ENCODE peak calls at places on chromosomes 16 and 17, in six cellular contexts. One of them, this sample, is unnamed.

GRCh38 chr16:81528258-81528657 is 83.7 kb downstream of the CMIP start:
- DNase-seq in A549: no peak
- DNase-seq in K562: peak; percentile 57
- DNase-seq in HepG2: no peak
- DNase-seq in endothelial cell of umbilical vein: no peak
- DNase-seq in GM12878: no peak
- DNase-seq in this sample: no peak

GRCh38 chr17:76473541-76473985 is 6.2 kb downstream of the AANAT start:
- DNase-seq in GM12878: no peak
- DNase-seq in A549: no peak
- DNase-seq in endothelial cell of umbilical vein: no peak
- DNase-seq in HepG2: no peak
- DNase-seq in K562: peak; percentile 63
- DNase-seq in this sample: peak; percentile 40

GRCh38 chr16:2194166-2194834 is 2.1 kb downstream of the CASKIN1 start:
- DNase-seq in HepG2: no peak
- DNase-seq in A549: peak; percentile 55
- DNase-seq in endothelial cell of umbilical vein: no peak
- DNase-seq in GM12878: no peak
- DNase-seq in K562: no peak
- DNase-seq in this sample: peak; percentile 34

GRCh38 chr16:55948230-55948629 is 73.1 kb upstream of the CES5A start:
- DNase-seq in A549: no peak
- DNase-seq in HepG2: no peak
- DNase-seq in GM12878: no peak
- DNase-seq in endothelial cell of umbilical vein: no peak
- DNase-seq in K562: no peak
- DNase-seq in this sample: no peak

GRCh38 chr17:83150369-83151055 is 71.1 kb downstream of the METRNL start:
- DNase-seq in A549: no peak
- DNase-seq in endothelial cell of umbilical vein: no peak
- DNase-seq in K562: no peak
- DNase-seq in GM12878: no peak
- DNase-seq in HepG2: no peak
- DNase-seq in this sample: no peak

GRCh38 chr16:3696425-3697218 is 20.7 kb downstream of the TRAP1 start:
- DNase-seq in K562: peak; percentile 59
- DNase-seq in GM12878: no peak
- DNase-seq in HepG2: peak; percentile 68
- DNase-seq in A549: no peak
- DNase-seq in endothelial cell of umbilical vein: no peak
- DNase-seq in this sample: no peak

GRCh38 chr16:66604376-66605176 is at the start of gene CMTM3:
- DNase-seq in HepG2: peak; percentile 54
- DNase-seq in endothelial cell of umbilical vein: peak; percentile 63
- DNase-seq in K562: peak; percentile 96
- DNase-seq in A549: peak; percentile 67
- DNase-seq in GM12878: no peak
- DNase-seq in this sample: peak; percentile 86

GRCh38 chr17:76145231-76146052 is 4.4 kb upstream of the FOXJ1 start:
- DNase-seq in A549: no peak
- DNase-seq in K562: no peak
- DNase-seq in endothelial cell of umbilical vein: peak; percentile 23
- DNase-seq in HepG2: no peak
- DNase-seq in GM12878: peak; percentile 19
- DNase-seq in this sample: no peak

GRCh38 chr17:70157151-70157550 is 12.2 kb upstream of the KCNJ2 start:
- DNase-seq in GM12878: no peak
- DNase-seq in K562: no peak
- DNase-seq in endothelial cell of umbilical vein: peak; percentile 30
- DNase-seq in A549: no peak
- DNase-seq in HepG2: no peak
- DNase-seq in this sample: no peak

GRCh38 chr17:78748730-78749317 is 33.2 kb downstream of the CYTH1 start:
- DNase-seq in K562: no peak
- DNase-seq in endothelial cell of umbilical vein: peak; percentile 10
- DNase-seq in HepG2: peak; percentile 83
- DNase-seq in A549: no peak
- DNase-seq in GM12878: peak; percentile 74
- DNase-seq in this sample: peak; percentile 92

GRCh38 chr16:8855051-8855786 is 13.6 kb downstream of the CARHSP1 start:
- DNase-seq in GM12878: no peak
- DNase-seq in endothelial cell of umbilical vein: no peak
- DNase-seq in K562: peak; percentile 68
- DNase-seq in HepG2: no peak
- DNase-seq in A549: no peak
- DNase-seq in this sample: no peak

GRCh38 chr16:27408012-27408601 is 6.1 kb downstream of the IL21R start:
- DNase-seq in endothelial cell of umbilical vein: peak; percentile 39
- DNase-seq in GM12878: peak; percentile 76
- DNase-seq in HepG2: peak; percentile 89
- DNase-seq in A549: no peak
- DNase-seq in K562: no peak
- DNase-seq in this sample: peak; percentile 58
- TF ChIP-seq MYC in endothelial cell of umbilical vein: no peak
- TF ChIP-seq MYC in GM12878: no peak
- TF ChIP-seq MYC in HepG2: no peak
- TF ChIP-seq MYC in A549: no peak
- TF ChIP-seq MYC in K562: no peak
- TF ChIP-seq MYC in this sample: no peak

GRCh38 chr17:34620458-34620857 is 41.1 kb downstream of the TMEM132E start:
- DNase-seq in GM12878: no peak
- DNase-seq in K562: no peak
- DNase-seq in A549: no peak
- DNase-seq in endothelial cell of umbilical vein: no peak
- DNase-seq in HepG2: no peak
- DNase-seq in this sample: peak; percentile 33

GRCh38 chr17:34622862-34623261 is 43.5 kb downstream of the TMEM132E start:
- DNase-seq in GM12878: no peak
- DNase-seq in HepG2: no peak
- DNase-seq in K562: no peak
- DNase-seq in endothelial cell of umbilical vein: no peak
- DNase-seq in A549: no peak
- DNase-seq in this sample: no peak

GRCh38 chr17:34617398-34617797 is 38.0 kb downstream of the TMEM132E start:
- DNase-seq in endothelial cell of umbilical vein: no peak
- DNase-seq in A549: no peak
- DNase-seq in K562: no peak
- DNase-seq in HepG2: no peak
- DNase-seq in GM12878: no peak
- DNase-seq in this sample: no peak

GRCh38 chr17:34616148-34616547 is 36.8 kb downstream of the TMEM132E start:
- DNase-seq in endothelial cell of umbilical vein: no peak
- DNase-seq in HepG2: no peak
- DNase-seq in A549: no peak
- DNase-seq in GM12878: no peak
- DNase-seq in K562: no peak
- DNase-seq in this sample: no peak

DNA sequence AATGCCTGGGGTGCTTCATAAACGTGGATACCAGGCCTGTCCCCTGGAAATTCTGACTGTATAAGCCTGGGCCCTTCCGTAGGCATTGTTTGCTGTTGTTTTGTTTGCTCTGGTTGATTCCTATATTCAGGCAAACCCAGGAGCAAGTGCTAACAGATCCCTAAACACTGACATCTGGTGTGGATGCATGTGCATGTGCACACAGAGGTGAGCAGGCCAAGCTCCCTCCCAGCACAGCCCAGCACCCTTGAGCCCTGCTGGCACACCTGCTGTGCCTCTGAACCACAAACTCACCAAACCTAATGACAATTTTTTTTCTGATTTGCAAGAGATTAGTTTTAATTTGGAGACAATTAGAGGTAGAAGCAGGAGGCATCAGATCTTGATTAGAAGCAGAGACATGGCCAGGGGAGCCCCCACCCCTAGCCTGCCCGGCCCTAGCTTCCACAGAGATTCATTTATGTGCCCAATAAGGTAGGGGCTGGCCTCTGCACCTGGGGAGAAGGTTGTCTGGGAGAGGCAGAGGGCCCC is 40.4 kb downstream of the TMEM132E start:
- DNase-seq in A549: no peak
- DNase-seq in K562: no peak
- DNase-seq in GM12878: no peak
- DNase-seq in HepG2: no peak
- DNase-seq in endothelial cell of umbilical vein: no peak
- DNase-seq in this sample: no peak
- TF ChIP-seq CTCF in A549: no peak
- TF ChIP-seq CTCF in K562: no peak
- TF ChIP-seq CTCF in GM12878: no peak
- TF ChIP-seq CTCF in HepG2: no peak
- TF ChIP-seq CTCF in endothelial cell of umbilical vein: no peak
- TF ChIP-seq CTCF in this sample: no peak

GRCh38 chr16:718922-719321 is 2.0 kb upstream of the ANTKMT start:
- DNase-seq in A549: no peak
- DNase-seq in K562: no peak
- DNase-seq in GM12878: no peak
- DNase-seq in endothelial cell of umbilical vein: no peak
- DNase-seq in HepG2: no peak
- DNase-seq in this sample: no peak
- TF ChIP-seq POLR2A in A549: no peak
- TF ChIP-seq POLR2A in K562: no peak
- TF ChIP-seq POLR2A in GM12878: no peak
- TF ChIP-seq POLR2A in endothelial cell of umbilical vein: no peak
- TF ChIP-seq POLR2A in HepG2: no peak
- TF ChIP-seq POLR2A in this sample: no peak

GRCh38 chr16:87917503-87917902 is 18.8 kb downstream of the CA5A start:
- DNase-seq in endothelial cell of umbilical vein: no peak
- DNase-seq in K562: no peak
- DNase-seq in A549: no peak
- DNase-seq in HepG2: no peak
- DNase-seq in GM12878: no peak
- DNase-seq in this sample: no peak

GRCh38 chr16:87918866-87919680 is 17.3 kb downstream of the CA5A start:
- DNase-seq in GM12878: no peak
- DNase-seq in HepG2: no peak
- DNase-seq in K562: no peak
- DNase-seq in A549: no peak
- DNase-seq in endothelial cell of umbilical vein: no peak
- DNase-seq in this sample: no peak

GRCh38 chr16:87921236-87921773 is 15.0 kb downstream of the CA5A start:
- DNase-seq in endothelial cell of umbilical vein: no peak
- DNase-seq in K562: peak; percentile 48
- DNase-seq in A549: no peak
- DNase-seq in GM12878: no peak
- DNase-seq in HepG2: no peak
- DNase-seq in this sample: no peak

GRCh38 chr16:87918314-87918713 is 18.0 kb downstream of the CA5A start:
- DNase-seq in endothelial cell of umbilical vein: no peak
- DNase-seq in GM12878: no peak
- DNase-seq in HepG2: no peak
- DNase-seq in K562: no peak
- DNase-seq in A549: no peak
- DNase-seq in this sample: no peak

GRCh38 chr16:87919681-87919994 is 16.7 kb downstream of the CA5A start:
- DNase-seq in K562: no peak
- DNase-seq in A549: no peak
- DNase-seq in GM12878: no peak
- DNase-seq in HepG2: no peak
- DNase-seq in endothelial cell of umbilical vein: no peak
- DNase-seq in this sample: no peak
- TF ChIP-seq MYC in K562: no peak
- TF ChIP-seq MYC in A549: no peak
- TF ChIP-seq MYC in GM12878: no peak
- TF ChIP-seq MYC in HepG2: no peak
- TF ChIP-seq MYC in endothelial cell of umbilical vein: no peak
- TF ChIP-seq MYC in this sample: no peak

GRCh38 chr17:81223758-81224122 is 975 bp upstream of the CEP131 start:
- DNase-seq in A549: no peak
- DNase-seq in endothelial cell of umbilical vein: no peak
- DNase-seq in GM12878: no peak
- DNase-seq in K562: no peak
- DNase-seq in HepG2: no peak
- DNase-seq in this sample: peak; percentile 51
- TF ChIP-seq CTCF in A549: no peak
- TF ChIP-seq CTCF in endothelial cell of umbilical vein: no peak
- TF ChIP-seq CTCF in GM12878: no peak
- TF ChIP-seq CTCF in K562: no peak
- TF ChIP-seq CTCF in HepG2: no peak
- TF ChIP-seq CTCF in this sample: no peak

GRCh38 chr17:48995871-48996695 is 1.1 kb upstream of the IGF2BP1 start:
- DNase-seq in GM12878: no peak
- DNase-seq in A549: peak; percentile 95
- DNase-seq in HepG2: peak; percentile 93
- DNase-seq in endothelial cell of umbilical vein: peak; percentile 47
- DNase-seq in K562: peak; percentile 88
- DNase-seq in this sample: peak; percentile 88
- TF ChIP-seq POLR2A in GM12878: no peak
- TF ChIP-seq POLR2A in A549: peak; percentile 78
- TF ChIP-seq POLR2A in HepG2: peak; percentile 70
- TF ChIP-seq POLR2A in endothelial cell of umbilical vein: no peak
- TF ChIP-seq POLR2A in K562: peak; percentile 74
- TF ChIP-seq POLR2A in this sample: peak; percentile 48

GRCh38 chr17:74211141-74211928 is 2.0 kb upstream of the TTYH2 start:
- DNase-seq in endothelial cell of umbilical vein: no peak
- DNase-seq in HepG2: no peak
- DNase-seq in K562: no peak
- DNase-seq in GM12878: no peak
- DNase-seq in A549: no peak
- DNase-seq in this sample: peak; percentile 40
- TF ChIP-seq MYC in endothelial cell of umbilical vein: no peak
- TF ChIP-seq MYC in HepG2: no peak
- TF ChIP-seq MYC in K562: no peak
- TF ChIP-seq MYC in GM12878: no peak
- TF ChIP-seq MYC in A549: no peak
- TF ChIP-seq MYC in this sample: no peak

GRCh38 chr17:7555320-7555948 is 3.1 kb upstream of the TNFSF13 start:
- DNase-seq in HepG2: no peak
- DNase-seq in GM12878: no peak
- DNase-seq in K562: no peak
- DNase-seq in A549: no peak
- DNase-seq in endothelial cell of umbilical vein: no peak
- DNase-seq in this sample: no peak
- TF ChIP-seq CTCF in HepG2: no peak
- TF ChIP-seq CTCF in GM12878: no peak
- TF ChIP-seq CTCF in K562: peak; percentile 7
- TF ChIP-seq CTCF in A549: no peak
- TF ChIP-seq CTCF in endothelial cell of umbilical vein: peak; percentile 16
- TF ChIP-seq CTCF in this sample: no peak